ENCODE peak calls at places on chromosomes 5 and 9, in seven cellular contexts. One of them, this sample, is unnamed.

GRCh38 chr9:93317495-93318094 is 133.7 kb downstream of the WNK2 start:
- DNase-seq in omental fat pad: no peak
- DNase-seq in GM20000: no peak
- DNase-seq in GM13976: no peak
- DNase-seq in GM04503: no peak
- DNase-seq in KG1: no peak
- DNase-seq in NCI-H345: no peak
- DNase-seq in this sample: no peak

GRCh38 chr9:10562581-10563343 is 50.0 kb downstream of the PTPRD start:
- DNase-seq in KG1: no peak
- DNase-seq in GM13976: no peak
- DNase-seq in GM20000: no peak
- DNase-seq in NCI-H345: no peak
- DNase-seq in omental fat pad: no peak
- DNase-seq in GM04503: no peak
- DNase-seq in this sample: no peak

GRCh38 chr5:108461628-108462367 is 79.9 kb upstream of the FBXL17 start:
- DNase-seq in GM13976: no peak
- DNase-seq in NCI-H345: no peak
- DNase-seq in GM04503: peak; percentile 20
- DNase-seq in KG1: no peak
- DNase-seq in GM20000: no peak
- DNase-seq in omental fat pad: no peak
- DNase-seq in this sample: no peak

GRCh38 chr5:56534102-56534501 is 281.2 kb upstream of the MAP3K1 start:
- DNase-seq in NCI-H345: no peak
- DNase-seq in omental fat pad: no peak
- DNase-seq in GM20000: no peak
- DNase-seq in KG1: no peak
- DNase-seq in GM13976: no peak
- DNase-seq in GM04503: no peak
- DNase-seq in this sample: no peak

GRCh38 chr5:133569347-133569746 is 43.0 kb downstream of the FSTL4 start:
- DNase-seq in GM20000: no peak
- DNase-seq in GM04503: no peak
- DNase-seq in KG1: no peak
- DNase-seq in GM13976: no peak
- DNase-seq in NCI-H345: no peak
- DNase-seq in omental fat pad: no peak
- DNase-seq in this sample: no peak

GRCh38 chr5:111697215-111697614 is 59.8 kb downstream of the NREP start:
- DNase-seq in KG1: no peak
- DNase-seq in omental fat pad: no peak
- DNase-seq in GM20000: no peak
- DNase-seq in GM04503: no peak
- DNase-seq in NCI-H345: peak; percentile 91
- DNase-seq in GM13976: no peak
- DNase-seq in this sample: no peak

GRCh38 chr5:94374336-94374735 is 244.1 kb downstream of the KIAA0825 start:
- DNase-seq in omental fat pad: no peak
- DNase-seq in NCI-H345: no peak
- DNase-seq in GM20000: no peak
- DNase-seq in GM13976: no peak
- DNase-seq in GM04503: no peak
- DNase-seq in KG1: no peak
- DNase-seq in this sample: no peak

GRCh38 chr9:96327694-96328352 is 25.8 kb upstream of the HSD17B3 start:
- DNase-seq in GM20000: peak; percentile 52
- DNase-seq in NCI-H345: peak; percentile 43
- DNase-seq in GM04503: peak; percentile 16
- DNase-seq in GM13976: peak; percentile 66
- DNase-seq in omental fat pad: peak; percentile 34
- DNase-seq in KG1: peak; percentile 6
- DNase-seq in this sample: peak; percentile 6

GRCh38 chr5:123429993-123430392 is 6.8 kb upstream of the CEP120 start:
- DNase-seq in KG1: no peak
- DNase-seq in GM04503: peak; percentile 67
- DNase-seq in omental fat pad: no peak
- DNase-seq in GM13976: no peak
- DNase-seq in GM20000: no peak
- DNase-seq in NCI-H345: no peak
- DNase-seq in this sample: no peak

GRCh38 chr9:135335691-135336181 is 143.8 kb upstream of the PPP1R26 start:
- DNase-seq in KG1: no peak
- DNase-seq in GM20000: no peak
- DNase-seq in GM04503: no peak
- DNase-seq in omental fat pad: no peak
- DNase-seq in GM13976: no peak
- DNase-seq in NCI-H345: no peak
- DNase-seq in this sample: no peak

GRCh38 chr5:139391570-139392323 is 2.0 kb upstream of the MZB1 start:
- DNase-seq in KG1: no peak
- DNase-seq in GM04503: no peak
- DNase-seq in GM20000: no peak
- DNase-seq in NCI-H345: no peak
- DNase-seq in GM13976: peak; percentile 60
- DNase-seq in omental fat pad: no peak
- DNase-seq in this sample: peak; percentile 31

GRCh38 chr5:125655156-125655555 is 768.1 kb upstream of the GRAMD2B start:
- DNase-seq in GM13976: no peak
- DNase-seq in NCI-H345: peak; percentile 21
- DNase-seq in omental fat pad: no peak
- DNase-seq in GM20000: no peak
- DNase-seq in GM04503: no peak
- DNase-seq in KG1: no peak
- DNase-seq in this sample: no peak

GRCh38 chr5:137113161-137113560 is 386.0 kb downstream of the SPOCK1 start:
- DNase-seq in KG1: no peak
- DNase-seq in NCI-H345: no peak
- DNase-seq in GM13976: no peak
- DNase-seq in GM04503: no peak
- DNase-seq in GM20000: no peak
- DNase-seq in omental fat pad: no peak
- DNase-seq in this sample: no peak

GRCh38 chr9:83066771-83067170 is 3.8 kb upstream of the RASEF start:
- DNase-seq in omental fat pad: no peak
- DNase-seq in GM04503: peak; percentile 68
- DNase-seq in NCI-H345: no peak
- DNase-seq in GM20000: no peak
- DNase-seq in KG1: no peak
- DNase-seq in GM13976: no peak
- DNase-seq in this sample: no peak

GRCh38 chr5:163867324-163867723 is 361.9 kb downstream of the MAT2B start:
- DNase-seq in KG1: no peak
- DNase-seq in omental fat pad: no peak
- DNase-seq in GM20000: no peak
- DNase-seq in GM04503: no peak
- DNase-seq in GM13976: no peak
- DNase-seq in NCI-H345: no peak
- DNase-seq in this sample: no peak

GRCh38 chr5:79666758-79667157 is 22.9 kb upstream of the CMYA5 start:
- DNase-seq in GM13976: peak; percentile 34
- DNase-seq in omental fat pad: no peak
- DNase-seq in GM20000: peak; percentile 10
- DNase-seq in NCI-H345: no peak
- DNase-seq in GM04503: no peak
- DNase-seq in KG1: no peak
- DNase-seq in this sample: no peak